ENCODE peak calls at places on chromosomes 6 and 20, in nine cellular contexts. V is ecto neural progenitor cell, P is Daoy, H is AG09319, E is fibroblast of lung, K is BE2C, W is AG08396, G is H4, X is fibroblast of the conjunctiva. O is an unnamed sample.

GRCh38 chr6:15948930-15949900 is 179.7 kb upstream of the MYLIP start:
- DNase-seq in E (peak), W (no peak), K (peak), X (no peak), G (peak), H (no peak), V (no peak), P (peak), O (no peak)

GRCh38 chr20:46583411-46584214 is 33.2 kb upstream of the OCSTAMP start:
- DNase-seq in E (no peak), V (peak), X (no peak), H (no peak), P (no peak), W (no peak), K (no peak), G (no peak), O (peak)

GRCh38 chr6:45661667-45662066 is 283.9 kb upstream of the SUPT3H start:
- DNase-seq in W (no peak), X (no peak), V (no peak), E (peak), H (peak), G (no peak), P (peak), K (no peak), O (no peak)

GRCh38 chr6:126535585-126535984 is 195.7 kb downstream of the CENPW start:
- DNase-seq in V (no peak), P (no peak), G (no peak), W (no peak), K (no peak), E (peak), X (no peak), H (no peak), O (no peak)

GRCh38 chr20:56247954-56248782 is at the start of gene MC3R:
- DNase-seq in G (peak), H (peak), V (peak), K (peak), P (peak), E (peak), X (no peak), W (peak), O (no peak)

GRCh38 chr20:35588397-35588796 is 27.2 kb upstream of the SPAG4 start:
- DNase-seq in P (no peak), X (no peak), H (no peak), W (no peak), G (no peak), E (no peak), V (no peak), K (no peak), O (no peak)

GRCh38 chr6:53043626-53044025 is 21.6 kb upstream of the FBXO9 start:
- DNase-seq in P (peak), K (no peak), G (no peak), H (no peak), E (peak), V (no peak), X (no peak), W (no peak), O (no peak)

GRCh38 chr20:34179636-34180360 is 61.4 kb upstream of the ASIP start:
- DNase-seq in E (peak), H (no peak), V (no peak), G (no peak), W (no peak), P (no peak), X (no peak), K (no peak), O (no peak)

GRCh38 chr20:48633620-48634257 is 194.1 kb downstream of the PREX1 start:
- DNase-seq in G (no peak), X (no peak), W (no peak), H (no peak), K (no peak), P (no peak), V (no peak), E (no peak), O (no peak)

GRCh38 chr6:47235964-47236760 is 73.5 kb downstream of the TNFRSF21 start:
- DNase-seq in G (no peak), P (no peak), K (peak), H (no peak), W (no peak), V (no peak), E (no peak), X (no peak), O (no peak)

GRCh38 chr20:43789593-43789992 is 62.8 kb upstream of the GTSF1L start:
- DNase-seq in G (no peak), V (no peak), X (no peak), W (no peak), H (no peak), K (no peak), P (no peak), E (no peak), O (no peak)

GRCh38 chr6:109738667-109739066 is 47.6 kb downstream of the FIG4 start:
- DNase-seq in P (no peak), G (no peak), X (no peak), H (no peak), E (no peak), W (no peak), V (no peak), K (no peak), O (no peak)

GRCh38 chr6:129766959-129767728 is 57.2 kb upstream of the ARHGAP18 start:
- DNase-seq in H (no peak), E (peak), K (peak), W (peak), X (no peak), V (peak), P (peak), G (peak), O (no peak)

GRCh38 chr20:381581-382290 is 1.2 kb downstream of the TRIB3 start:
- DNase-seq in V (peak), X (peak), E (peak), K (peak), G (peak), P (peak), H (peak), W (peak), O (no peak)

GRCh38 chr6:11865926-11866325 is 87.3 kb upstream of the ADTRP start:
- DNase-seq in V (no peak), W (no peak), K (no peak), X (no peak), P (peak), H (no peak), E (peak), G (no peak), O (no peak)

GRCh38 chr6:71476371-71476770 is 187.8 kb downstream of the OGFRL1 start:
- DNase-seq in E (no peak), G (no peak), W (no peak), P (no peak), X (no peak), K (no peak), H (no peak), V (no peak), O (no peak)

GRCh38 chr6:108365488-108365887 is 70.6 kb downstream of the AFG1L start:
- DNase-seq in X (no peak), P (no peak), G (no peak), V (no peak), H (no peak), K (no peak), E (no peak), W (no peak), O (no peak)

GRCh38 chr20:32558526-32558925 is 26.6 kb downstream of the NOL4L start:
- DNase-seq in H (no peak), X (no peak), E (no peak), P (no peak), K (peak), W (no peak), G (no peak), V (no peak), O (no peak)

GRCh38 chr20:38551056-38551626 is 29.9 kb upstream of the ADIG start:
- DNase-seq in W (no peak), V (no peak), E (no peak), X (no peak), G (no peak), K (no peak), P (no peak), H (no peak), O (no peak)

GRCh38 chr20:4730782-4731181 is 9.1 kb downstream of the PRND start:
- DNase-seq in H (no peak), P (no peak), W (no peak), K (no peak), V (no peak), G (no peak), X (no peak), E (no peak), O (no peak)

GRCh38 chr6:17971128-17972073 is 16.0 kb downstream of the KIF13A start:
- DNase-seq in K (no peak), G (peak), X (no peak), W (peak), E (peak), H (no peak), V (no peak), P (peak), O (no peak)

GRCh38 chr20:62800314-62801259 is 4.0 kb upstream of the OGFR start:
- DNase-seq in X (no peak), P (no peak), K (no peak), H (no peak), E (no peak), V (no peak), G (no peak), W (no peak), O (no peak)

GRCh38 chr6:85460154-85460950 is 10.5 kb downstream of the NT5E start:
- DNase-seq in V (no peak), W (no peak), H (no peak), E (no peak), X (no peak), G (no peak), P (no peak), K (no peak), O (no peak)

GRCh38 chr20:46134716-46135115 is 16.6 kb downstream of the CD40 start:
- DNase-seq in P (no peak), V (no peak), X (no peak), E (no peak), W (no peak), K (no peak), G (no peak), H (no peak), O (no peak)

GRCh38 chr6:14726816-14727493 is 518.9 kb upstream of the JARID2 start:
- DNase-seq in W (no peak), G (no peak), E (no peak), X (no peak), H (no peak), V (no peak), P (no peak), K (no peak), O (no peak)

GRCh38 chr6:55758156-55758942 is 117.0 kb downstream of the BMP5 start:
- DNase-seq in W (peak), X (peak), E (peak), P (peak), G (peak), K (no peak), V (no peak), H (peak), O (no peak)

GRCh38 chr6:128063850-128064539 is 163.1 kb upstream of the THEMIS start:
- DNase-seq in W (no peak), K (no peak), H (no peak), E (no peak), X (no peak), G (no peak), P (no peak), V (no peak), O (no peak)

GRCh38 chr6:45714795-45715507 is 300.7 kb downstream of the CLIC5 start:
- DNase-seq in X (peak), P (peak), H (peak), K (peak), E (peak), G (peak), V (peak), W (peak), O (peak)

GRCh38 chr20:11849976-11850670 is 67.6 kb upstream of the BTBD3 start:
- DNase-seq in E (peak), W (no peak), G (peak), H (no peak), V (no peak), P (peak), K (no peak), X (peak), O (no peak)

GRCh38 chr6:16576391-16577368 is 184.6 kb downstream of the ATXN1 start:
- DNase-seq in X (no peak), G (peak), W (no peak), K (no peak), V (no peak), H (no peak), P (peak), E (no peak), O (no peak)

GRCh38 chr6:24981385-24981758 is 45.6 kb upstream of the RIPOR2 start:
- DNase-seq in W (no peak), V (no peak), X (no peak), P (peak), E (peak), H (no peak), K (no peak), G (no peak), O (no peak)

GRCh38 chr6:8623441-8623840 is 188.1 kb upstream of the SLC35B3 start:
- DNase-seq in W (no peak), X (no peak), H (no peak), K (no peak), E (no peak), G (no peak), V (no peak), P (no peak), O (no peak)

GRCh38 chr6:146931214-146931613 is 273.0 kb upstream of the STXBP5 start:
- DNase-seq in V (no peak), W (no peak), P (no peak), X (no peak), G (no peak), H (no peak), E (no peak), K (no peak), O (no peak)